ENCODE peak calls at places on chromosomes 6 and 20, in seven cellular contexts. X, O, T, Q, N, W and P are unnamed samples.

GRCh38 chr20:7629880-7630279 is 310.4 kb downstream of the HAO1 start:
- DNase-seq in W (no peak), N (no peak), X (no peak), Q (no peak), T (no peak), O (no peak), P (no peak)

GRCh38 chr6:168055696-168056489 is 23.1 kb downstream of the FRMD1 start:
- DNase-seq in X (no peak), O (no peak), W (no peak), T (no peak), N (no peak), Q (no peak), P (no peak)

GRCh38 chr6:45430590-45431202 is 53.0 kb upstream of the SUPT3H start:
- DNase-seq in X (no peak), N (no peak), T (no peak), O (no peak), Q (no peak), W (no peak), P (no peak)

GRCh38 chr6:106476326-106477105 is 116.0 kb downstream of the CRYBG1 start:
- DNase-seq in W (no peak), T (no peak), Q (no peak), O (no peak), X (no peak), N (no peak), P (no peak)

GRCh38 chr6:140002406-140003022 is 628.1 kb upstream of the CITED2 start:
- DNase-seq in W (no peak), X (no peak), O (no peak), Q (no peak), N (no peak), T (no peak), P (no peak)

GRCh38 chr6:51489133-51489532 is 598.3 kb downstream of the PKHD1 start:
- DNase-seq in N (no peak), X (no peak), O (no peak), W (no peak), Q (no peak), T (no peak), P (no peak)

GRCh38 chr6:37667050-37667814 is 30.5 kb downstream of the MDGA1 start:
- DNase-seq in O (no peak), X (no peak), T (no peak), N (no peak), W (no peak), Q (no peak), P (no peak)

GRCh38 chr6:84926171-84926570 is 161.8 kb upstream of the TBX18 start:
- DNase-seq in T (no peak), N (no peak), Q (no peak), O (no peak), W (no peak), X (no peak), P (no peak)

GRCh38 chr6:75376347-75377024 is 91.9 kb upstream of the TMEM30A start:
- DNase-seq in O (no peak), T (no peak), W (no peak), Q (no peak), N (no peak), X (peak; percentile 61), P (no peak)

GRCh38 chr6:103215835-103216234 is 1643.9 kb downstream of the HACE1 start:
- DNase-seq in N (no peak), O (no peak), W (no peak), T (no peak), Q (no peak), X (no peak), P (no peak)

GRCh38 chr6:3195695-3196497 is 31.6 kb downstream of the TUBB2B start:
- DNase-seq in O (no peak), W (no peak), N (peak; percentile 17), X (no peak), Q (no peak), T (no peak), P (no peak)

GRCh38 chr6:1597924-1598323 is 11.8 kb upstream of the FOXC1 start:
- DNase-seq in T (peak; percentile 31), O (no peak), W (no peak), Q (no peak), X (no peak), N (no peak), P (no peak)

GRCh38 chr20:17946040-17946439 is 22.6 kb downstream of the SNX5 start:
- DNase-seq in O (no peak), N (no peak), W (no peak), X (no peak), Q (no peak), T (no peak), P (no peak)

GRCh38 chr6:144217264-144217663 is 66.9 kb downstream of the STX11 start:
- DNase-seq in N (peak; percentile 24), W (no peak), X (peak; percentile 11), O (no peak), T (no peak), Q (no peak), P (no peak)

GRCh38 chr20:42895062-42895461 is 294.6 kb downstream of the PTPRT start:
- DNase-seq in O (no peak), Q (no peak), W (no peak), X (no peak), N (no peak), T (no peak), P (no peak)

GRCh38 chr20:49560646-49561045 is 7.3 kb downstream of the PTGIS start:
- DNase-seq in T (no peak), X (no peak), N (no peak), O (peak; percentile 5), W (peak; percentile 6), Q (no peak), P (no peak)

GRCh38 chr6:11324453-11325023 is 92.1 kb upstream of the NEDD9 start:
- DNase-seq in N (peak; percentile 33), T (no peak), O (no peak), X (no peak), W (no peak), Q (no peak), P (peak; percentile 24)

GRCh38 chr6:158817298-158818007 is 1.7 kb downstream of the EZR start:
- DNase-seq in O (peak; percentile 83), T (peak; percentile 83), N (no peak), W (peak; percentile 68), Q (peak; percentile 84), X (peak; percentile 66), P (no peak)

GRCh38 chr6:37303891-37304503 is 46.1 kb upstream of the TMEM217 start:
- DNase-seq in O (no peak), T (no peak), Q (no peak), N (peak; percentile 20), W (no peak), X (peak; percentile 45), P (no peak)

GRCh38 chr20:7579888-7580287 is 360.4 kb downstream of the HAO1 start:
- DNase-seq in W (no peak), T (no peak), O (no peak), N (no peak), Q (no peak), X (no peak), P (no peak)

GRCh38 chr20:61260905-61261304 is 8.8 kb downstream of the CDH4 start:
- DNase-seq in N (no peak), W (no peak), O (no peak), T (no peak), X (no peak), Q (no peak), P (no peak)
- TF ChIP-seq CTCF in N (no peak), W (no peak), O (no peak), T (no peak), X (no peak), Q (no peak), P (no peak)

DNA sequence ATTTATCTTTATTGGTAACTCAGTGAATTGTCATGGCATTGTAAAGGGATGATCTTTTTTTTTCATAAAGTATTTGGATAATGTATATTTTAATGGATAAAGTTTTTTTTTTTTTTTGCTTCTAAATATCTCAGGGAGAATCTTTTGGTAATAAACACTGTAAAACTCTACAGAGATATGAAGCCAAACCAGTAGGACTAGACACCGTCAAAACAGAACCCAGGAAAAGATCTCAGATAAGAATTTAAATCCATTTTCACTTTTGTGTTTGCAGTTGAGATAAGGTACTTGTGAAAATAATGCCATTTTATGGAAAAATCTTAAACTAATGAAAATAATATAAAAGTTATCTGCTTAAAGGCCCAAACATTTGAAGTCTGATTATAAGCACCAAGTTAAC is 27.0 kb downstream of the FAM83B start:
- DNase-seq in W (no peak), N (no peak), Q (no peak), T (no peak), X (no peak), O (no peak), P (no peak)
- TF ChIP-seq POLR2AphosphoS5 in W (no peak), N (no peak), Q (no peak), T (no peak), X (no peak), O (no peak), P (no peak)

GRCh38 chr20:63017076-63017825 is 10.5 kb upstream of the BHLHE23 start:
- DNase-seq in Q (no peak), T (no peak), N (no peak), O (no peak), X (no peak), W (no peak), P (no peak)
- TF ChIP-seq CTCF in Q (no peak), T (no peak), N (no peak), O (no peak), X (no peak), W (no peak), P (no peak)

GRCh38 chr6:117548797-117549301 is 53.5 kb downstream of the GOPC start:
- DNase-seq in T (no peak), Q (no peak), O (no peak), N (no peak), X (peak; percentile 87), W (no peak), P (no peak)
- TF ChIP-seq POLR2AphosphoS5 in T (no peak), Q (no peak), O (no peak), N (no peak), X (peak; percentile 52), W (no peak), P (no peak)

GRCh38 chr6:87012035-87012434 is 74.7 kb downstream of the HTR1E start:
- DNase-seq in N (no peak), X (no peak), O (no peak), T (no peak), Q (no peak), W (no peak), P (no peak)
- TF ChIP-seq CTCF in N (no peak), X (no peak), O (no peak), T (no peak), Q (no peak), W (no peak), P (no peak)

GRCh38 chr6:113805167-113805835 is 51.8 kb upstream of the MARCKS start:
- DNase-seq in W (no peak), Q (no peak), O (no peak), X (no peak), T (no peak), N (no peak), P (no peak)
- TF ChIP-seq POLR2AphosphoS5 in W (no peak), Q (no peak), O (no peak), X (no peak), T (no peak), N (no peak), P (no peak)